ENCODE peak calls at places on chromosomes 5 and 9, in six cellular contexts. One of them, this sample, is unnamed.

GRCh38 chr5:173310296-173310769 is 17.9 kb downstream of the STC2 start:
- DNase-seq in mesendoderm: no peak
- DNase-seq in mesenchymal stem cell: no peak
- DNase-seq in H1: no peak
- DNase-seq in neuronal stem cell: no peak
- DNase-seq in IMR-90: no peak
- DNase-seq in this sample: no peak

GRCh38 chr5:77842247-77842646 is 66.1 kb upstream of the TBCA start:
- DNase-seq in neuronal stem cell: no peak
- DNase-seq in mesendoderm: no peak
- DNase-seq in H1: no peak
- DNase-seq in IMR-90: no peak
- DNase-seq in mesenchymal stem cell: no peak
- DNase-seq in this sample: no peak

GRCh38 chr9:6973762-6974161 is 216.0 kb downstream of the KDM4C start:
- DNase-seq in IMR-90: peak
- DNase-seq in mesenchymal stem cell: peak
- DNase-seq in H1: no peak
- DNase-seq in neuronal stem cell: no peak
- DNase-seq in mesendoderm: no peak
- DNase-seq in this sample: no peak

GRCh38 chr9:135520916-135521607 is at the start of gene LCN1:
- DNase-seq in mesendoderm: no peak
- DNase-seq in neuronal stem cell: no peak
- DNase-seq in H1: no peak
- DNase-seq in IMR-90: no peak
- DNase-seq in mesenchymal stem cell: no peak
- DNase-seq in this sample: no peak

GRCh38 chr5:169801324-169801777 is 164.3 kb downstream of the DOCK2 start:
- DNase-seq in H1: no peak
- DNase-seq in IMR-90: peak
- DNase-seq in mesendoderm: no peak
- DNase-seq in neuronal stem cell: no peak
- DNase-seq in mesenchymal stem cell: peak
- DNase-seq in this sample: no peak

GRCh38 chr5:1093361-1093760 is 18.5 kb downstream of the SLC12A7 start:
- DNase-seq in mesenchymal stem cell: no peak
- DNase-seq in IMR-90: no peak
- DNase-seq in H1: no peak
- DNase-seq in neuronal stem cell: no peak
- DNase-seq in mesendoderm: no peak
- DNase-seq in this sample: no peak

GRCh38 chr9:109166171-109166770 is 778 bp downstream of the FRRS1L start:
- DNase-seq in H1: no peak
- DNase-seq in mesendoderm: no peak
- DNase-seq in neuronal stem cell: peak
- DNase-seq in IMR-90: no peak
- DNase-seq in mesenchymal stem cell: no peak
- DNase-seq in this sample: peak

GRCh38 chr5:107067391-107067790 is 603.3 kb downstream of the EFNA5 start:
- DNase-seq in IMR-90: no peak
- DNase-seq in H1: no peak
- DNase-seq in mesenchymal stem cell: no peak
- DNase-seq in neuronal stem cell: no peak
- DNase-seq in mesendoderm: no peak
- DNase-seq in this sample: peak

GRCh38 chr9:124190761-124191160 is 67.0 kb upstream of the NEK6 start:
- DNase-seq in H1: no peak
- DNase-seq in mesendoderm: no peak
- DNase-seq in mesenchymal stem cell: no peak
- DNase-seq in IMR-90: no peak
- DNase-seq in neuronal stem cell: no peak
- DNase-seq in this sample: no peak

GRCh38 chr5:167790462-167791260 is 500.8 kb upstream of the WWC1 start:
- DNase-seq in IMR-90: peak
- DNase-seq in mesenchymal stem cell: no peak
- DNase-seq in neuronal stem cell: no peak
- DNase-seq in H1: no peak
- DNase-seq in mesendoderm: no peak
- DNase-seq in this sample: no peak

GRCh38 chr9:134698587-134699342 is 57.2 kb downstream of the COL5A1 start:
- DNase-seq in mesendoderm: peak
- DNase-seq in neuronal stem cell: peak
- DNase-seq in mesenchymal stem cell: peak
- DNase-seq in IMR-90: peak
- DNase-seq in H1: peak
- DNase-seq in this sample: peak

GRCh38 chr9:100739208-100739607 is 161.3 kb downstream of the CAVIN4 start:
- DNase-seq in IMR-90: no peak
- DNase-seq in mesendoderm: no peak
- DNase-seq in neuronal stem cell: no peak
- DNase-seq in mesenchymal stem cell: no peak
- DNase-seq in H1: no peak
- DNase-seq in this sample: no peak

GRCh38 chr5:73170522-73170921 is 2.5 kb upstream of the TMEM174 start:
- DNase-seq in mesenchymal stem cell: peak
- DNase-seq in IMR-90: peak
- DNase-seq in neuronal stem cell: peak
- DNase-seq in H1: peak
- DNase-seq in mesendoderm: peak
- DNase-seq in this sample: peak

GRCh38 chr9:17600962-17601593 is 22.2 kb downstream of the SH3GL2 start:
- DNase-seq in IMR-90: peak
- DNase-seq in neuronal stem cell: no peak
- DNase-seq in mesendoderm: no peak
- DNase-seq in H1: no peak
- DNase-seq in mesenchymal stem cell: peak
- DNase-seq in this sample: no peak

GRCh38 chr9:36625006-36625600 is 52.4 kb downstream of the MELK start:
- DNase-seq in IMR-90: peak
- DNase-seq in neuronal stem cell: no peak
- DNase-seq in mesenchymal stem cell: peak
- DNase-seq in mesendoderm: no peak
- DNase-seq in H1: no peak
- DNase-seq in this sample: no peak

GRCh38 chr9:71285191-71285656 is 163.8 kb upstream of the TRPM3 start:
- DNase-seq in IMR-90: peak
- DNase-seq in neuronal stem cell: peak
- DNase-seq in mesenchymal stem cell: peak
- DNase-seq in H1: no peak
- DNase-seq in mesendoderm: peak
- DNase-seq in this sample: peak

GRCh38 chr5:175880213-175880612 is 8.8 kb downstream of the CPLX2 start:
- DNase-seq in mesenchymal stem cell: no peak
- DNase-seq in mesendoderm: no peak
- DNase-seq in IMR-90: no peak
- DNase-seq in H1: no peak
- DNase-seq in neuronal stem cell: no peak
- DNase-seq in this sample: no peak

GRCh38 chr9:5321058-5321457 is 16.5 kb upstream of the RLN2 start:
- DNase-seq in mesendoderm: peak
- DNase-seq in H1: no peak
- DNase-seq in mesenchymal stem cell: no peak
- DNase-seq in IMR-90: peak
- DNase-seq in neuronal stem cell: no peak
- DNase-seq in this sample: no peak

GRCh38 chr9:76431601-76432000 is 27.4 kb upstream of the GCNT1 start:
- DNase-seq in H1: no peak
- DNase-seq in neuronal stem cell: peak
- DNase-seq in IMR-90: no peak
- DNase-seq in mesenchymal stem cell: no peak
- DNase-seq in mesendoderm: peak
- DNase-seq in this sample: peak

GRCh38 chr5:115599502-115599901 is 2.8 kb downstream of the TICAM2 start:
- DNase-seq in neuronal stem cell: no peak
- DNase-seq in H1: no peak
- DNase-seq in mesenchymal stem cell: peak
- DNase-seq in mesendoderm: no peak
- DNase-seq in IMR-90: peak
- DNase-seq in this sample: no peak

GRCh38 chr5:133780619-133781280 is 168.4 kb upstream of the FSTL4 start:
- DNase-seq in H1: no peak
- DNase-seq in IMR-90: no peak
- DNase-seq in mesendoderm: no peak
- DNase-seq in mesenchymal stem cell: no peak
- DNase-seq in neuronal stem cell: no peak
- DNase-seq in this sample: peak

GRCh38 chr5:126263567-126264173 is 159.5 kb upstream of the GRAMD2B start:
- DNase-seq in neuronal stem cell: no peak
- DNase-seq in mesenchymal stem cell: no peak
- DNase-seq in IMR-90: no peak
- DNase-seq in mesendoderm: peak
- DNase-seq in H1: no peak
- DNase-seq in this sample: no peak

GRCh38 chr9:98488578-98489312 is 220.0 kb downstream of the GABBR2 start:
- DNase-seq in mesendoderm: peak
- DNase-seq in mesenchymal stem cell: peak
- DNase-seq in IMR-90: peak
- DNase-seq in H1: peak
- DNase-seq in neuronal stem cell: no peak
- DNase-seq in this sample: no peak

GRCh38 chr5:166347051-166347450 is 1944.4 kb upstream of the WWC1 start:
- DNase-seq in mesenchymal stem cell: no peak
- DNase-seq in IMR-90: no peak
- DNase-seq in mesendoderm: no peak
- DNase-seq in H1: no peak
- DNase-seq in neuronal stem cell: no peak
- DNase-seq in this sample: no peak

GRCh38 chr5:982377-983237 is 26.0 kb upstream of the NKD2 start:
- DNase-seq in mesendoderm: peak
- DNase-seq in H1: peak
- DNase-seq in mesenchymal stem cell: no peak
- DNase-seq in neuronal stem cell: no peak
- DNase-seq in IMR-90: no peak
- DNase-seq in this sample: peak

GRCh38 chr9:29214162-29214520 is 1640.9 kb upstream of the C9orf72 start:
- DNase-seq in neuronal stem cell: no peak
- DNase-seq in mesendoderm: peak
- DNase-seq in IMR-90: no peak
- DNase-seq in H1: no peak
- DNase-seq in mesenchymal stem cell: peak
- DNase-seq in this sample: peak

GRCh38 chr5:92887254-92887653 is 693.8 kb downstream of the NR2F1-AS1 start:
- DNase-seq in mesenchymal stem cell: no peak
- DNase-seq in mesendoderm: no peak
- DNase-seq in H1: no peak
- DNase-seq in IMR-90: no peak
- DNase-seq in neuronal stem cell: no peak
- DNase-seq in this sample: no peak

GRCh38 chr5:92885950-92886349 is 695.1 kb downstream of the NR2F1-AS1 start:
- DNase-seq in mesendoderm: peak
- DNase-seq in neuronal stem cell: peak
- DNase-seq in mesenchymal stem cell: no peak
- DNase-seq in H1: peak
- DNase-seq in IMR-90: no peak
- DNase-seq in this sample: peak

GRCh38 chr5:92886751-92887150 is 694.3 kb downstream of the NR2F1-AS1 start:
- DNase-seq in H1: no peak
- DNase-seq in IMR-90: no peak
- DNase-seq in mesendoderm: no peak
- DNase-seq in neuronal stem cell: no peak
- DNase-seq in mesenchymal stem cell: no peak
- DNase-seq in this sample: no peak

GRCh38 chr5:92889140-92889539 is 691.9 kb downstream of the NR2F1-AS1 start:
- DNase-seq in H1: no peak
- DNase-seq in IMR-90: no peak
- DNase-seq in neuronal stem cell: no peak
- DNase-seq in mesenchymal stem cell: no peak
- DNase-seq in mesendoderm: no peak
- DNase-seq in this sample: no peak

GRCh38 chr5:92884464-92884863 is 696.6 kb downstream of the NR2F1-AS1 start:
- DNase-seq in IMR-90: no peak
- DNase-seq in mesenchymal stem cell: no peak
- DNase-seq in mesendoderm: peak
- DNase-seq in neuronal stem cell: no peak
- DNase-seq in H1: no peak
- DNase-seq in this sample: no peak
- H3K18ac ChIP-seq in IMR-90: no peak
- H3K18ac ChIP-seq in mesenchymal stem cell: no peak
- H3K18ac ChIP-seq in mesendoderm: no peak
- H3K18ac ChIP-seq in neuronal stem cell: no peak
- H3K18ac ChIP-seq in H1: no peak
- H3K18ac ChIP-seq in this sample: no peak

DNA sequence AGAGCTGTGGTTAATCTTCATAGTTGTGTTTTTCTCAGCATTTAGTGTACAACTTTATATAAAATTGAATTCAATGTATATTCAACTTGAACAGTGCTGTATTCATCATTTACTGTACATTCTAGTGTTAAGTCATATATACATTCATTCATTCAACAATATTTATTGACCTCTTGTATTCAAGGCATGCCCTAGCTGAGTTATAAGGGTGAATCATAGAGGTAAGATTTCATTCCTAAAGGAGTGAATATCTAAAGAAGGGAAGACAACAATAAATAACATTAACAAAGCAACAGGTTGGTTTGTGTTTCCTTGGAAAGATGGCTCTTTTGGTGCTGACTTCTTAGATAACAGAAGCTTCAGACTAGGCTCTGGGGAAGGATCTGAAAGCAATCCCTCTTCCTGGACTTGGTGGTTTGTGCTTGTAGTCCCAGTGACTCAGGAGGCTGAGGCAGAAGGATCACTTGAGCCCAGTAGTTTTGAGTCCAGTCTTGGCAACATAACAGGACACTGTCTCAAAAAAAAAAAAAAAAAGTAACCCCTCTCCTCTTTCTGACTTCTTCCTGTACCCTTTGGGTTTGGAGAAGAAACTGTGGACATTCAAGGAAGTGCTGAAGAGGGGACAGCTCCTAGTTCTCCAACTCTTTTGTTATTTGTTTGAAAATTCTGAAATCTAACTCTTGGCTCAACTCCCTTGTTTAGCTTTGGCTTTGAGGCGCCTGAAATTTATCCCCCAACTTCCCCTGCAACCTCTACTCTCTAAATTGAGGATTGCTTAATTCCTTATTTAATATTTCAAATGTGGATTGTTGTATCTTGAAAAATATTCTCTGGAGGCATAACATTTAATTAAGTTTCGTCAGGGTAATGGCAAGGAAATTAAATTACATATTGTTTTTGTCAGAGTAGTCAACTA is 80.2 kb downstream of the OSTF1 start:
- DNase-seq in IMR-90: no peak
- DNase-seq in neuronal stem cell: no peak
- DNase-seq in H1: no peak
- DNase-seq in mesenchymal stem cell: no peak
- DNase-seq in mesendoderm: no peak
- DNase-seq in this sample: no peak
- H2BK5ac ChIP-seq in IMR-90: peak
- H2BK5ac ChIP-seq in neuronal stem cell: no peak
- H2BK5ac ChIP-seq in H1: no peak
- H2BK5ac ChIP-seq in mesenchymal stem cell: no peak
- H2BK5ac ChIP-seq in mesendoderm: no peak
- H2BK5ac ChIP-seq in this sample: no peak

GRCh38 chr9:131125038-131125287 is 423 bp upstream of the NUP214 start:
- DNase-seq in H1: no peak
- DNase-seq in mesendoderm: no peak
- DNase-seq in mesenchymal stem cell: no peak
- DNase-seq in neuronal stem cell: no peak
- DNase-seq in IMR-90: no peak
- DNase-seq in this sample: no peak
- H3K18ac ChIP-seq in H1: peak
- H3K18ac ChIP-seq in mesendoderm: peak
- H3K18ac ChIP-seq in mesenchymal stem cell: no peak
- H3K18ac ChIP-seq in neuronal stem cell: peak
- H3K18ac ChIP-seq in IMR-90: no peak
- H3K18ac ChIP-seq in this sample: peak

GRCh38 chr9:38328765-38329164 is 63.7 kb upstream of the ALDH1B1 start:
- DNase-seq in H1: no peak
- DNase-seq in IMR-90: no peak
- DNase-seq in mesenchymal stem cell: no peak
- DNase-seq in neuronal stem cell: no peak
- DNase-seq in mesendoderm: no peak
- DNase-seq in this sample: no peak
- H2BK5ac ChIP-seq in H1: no peak
- H2BK5ac ChIP-seq in IMR-90: no peak
- H2BK5ac ChIP-seq in mesenchymal stem cell: no peak
- H2BK5ac ChIP-seq in neuronal stem cell: no peak
- H2BK5ac ChIP-seq in mesendoderm: no peak
- H2BK5ac ChIP-seq in this sample: no peak